ENCODE peak calls at places on chromosomes 5 and 9, in four cellular contexts. One of them, this sample, is unnamed. For H3K36me3, the result is how much of the 10 kb centered on the place peaks cover.

GRCh38 chr5:2207966-2208544 is 325.3 kb upstream of the IRX4 start:
- DNase-seq in IMR-90: no peak
- DNase-seq in heart left ventricle: peak
- DNase-seq in BJ: no peak
- DNase-seq in this sample: no peak

GRCh38 chr5:75337366-75338021 is 474 bp downstream of the HMGCR start:
- DNase-seq in IMR-90: no peak
- DNase-seq in heart left ventricle: peak
- DNase-seq in BJ: no peak
- DNase-seq in this sample: peak

GRCh38 chr9:118529210-118529609 is 825.0 kb downstream of the TLR4 start:
- DNase-seq in IMR-90: no peak
- DNase-seq in heart left ventricle: no peak
- DNase-seq in BJ: no peak
- DNase-seq in this sample: no peak

GRCh38 chr9:113675475-113675941 is 200.6 kb upstream of the ZNF618 start:
- DNase-seq in IMR-90: peak
- DNase-seq in heart left ventricle: peak
- DNase-seq in BJ: peak
- DNase-seq in this sample: no peak

GRCh38 chr9:37156781-37157356 is 36.5 kb downstream of the ZCCHC7 start:
- DNase-seq in IMR-90: peak
- DNase-seq in heart left ventricle: no peak
- DNase-seq in BJ: no peak
- DNase-seq in this sample: no peak

GRCh38 chr5:159873680-159874079 is 42.6 kb upstream of the ADRA1B start:
- DNase-seq in IMR-90: no peak
- DNase-seq in heart left ventricle: no peak
- DNase-seq in BJ: no peak
- DNase-seq in this sample: no peak

GRCh38 chr9:37602817-37603216 is 10.4 kb upstream of the TOMM5 start:
- DNase-seq in IMR-90: no peak
- DNase-seq in heart left ventricle: peak
- DNase-seq in BJ: no peak
- DNase-seq in this sample: no peak

GRCh38 chr5:23740029-23740428 is 232.6 kb downstream of the PRDM9 start:
- DNase-seq in IMR-90: no peak
- DNase-seq in heart left ventricle: no peak
- DNase-seq in BJ: no peak
- DNase-seq in this sample: no peak

GRCh38 chr5:19099195-19099594 is 888.8 kb downstream of the CDH18 start:
- DNase-seq in IMR-90: no peak
- DNase-seq in heart left ventricle: no peak
- DNase-seq in BJ: no peak
- DNase-seq in this sample: no peak

GRCh38 chr9:115220339-115221009 is 102.5 kb upstream of the TNC start:
- DNase-seq in IMR-90: peak
- DNase-seq in heart left ventricle: no peak
- DNase-seq in BJ: no peak
- DNase-seq in this sample: no peak

GRCh38 chr9:87518702-87519335 is 21.2 kb downstream of the DAPK1 start:
- DNase-seq in IMR-90: no peak
- DNase-seq in heart left ventricle: peak
- DNase-seq in BJ: no peak
- DNase-seq in this sample: no peak

GRCh38 chr9:93436218-93436617 is 15.3 kb upstream of the FAM120A start:
- DNase-seq in IMR-90: no peak
- DNase-seq in heart left ventricle: no peak
- DNase-seq in BJ: no peak
- DNase-seq in this sample: no peak

GRCh38 chr5:139849942-139850341 is 54.3 kb downstream of the PSD2 start:
- DNase-seq in IMR-90: no peak
- DNase-seq in heart left ventricle: no peak
- DNase-seq in BJ: no peak
- DNase-seq in this sample: no peak

GRCh38 chr5:146222002-146222401 is 18.6 kb downstream of the RBM27 start:
- DNase-seq in IMR-90: no peak
- DNase-seq in heart left ventricle: no peak
- DNase-seq in BJ: no peak
- DNase-seq in this sample: no peak

GRCh38 chr5:169299146-169299545 is 1.8 kb downstream of the SLIT3 start:
- DNase-seq in IMR-90: no peak
- DNase-seq in heart left ventricle: no peak
- DNase-seq in BJ: no peak
- DNase-seq in this sample: no peak

GRCh38 chr5:124871299-124871698 is 124.9 kb upstream of the ZNF608 start:
- DNase-seq in IMR-90: peak
- DNase-seq in heart left ventricle: no peak
- DNase-seq in BJ: no peak
- DNase-seq in this sample: no peak

GRCh38 chr5:38598296-38598993 is 42.0 kb upstream of the LIFR start:
- DNase-seq in IMR-90: no peak
- DNase-seq in heart left ventricle: no peak
- DNase-seq in BJ: no peak
- DNase-seq in this sample: no peak

GRCh38 chr5:32869216-32869615 is 158.1 kb downstream of the NPR3 start:
- DNase-seq in IMR-90: peak
- DNase-seq in heart left ventricle: no peak
- DNase-seq in BJ: no peak
- DNase-seq in this sample: no peak

GRCh38 chr5:140317859-140318258 is 15.0 kb upstream of the PFDN1 start:
- DNase-seq in IMR-90: peak
- DNase-seq in heart left ventricle: no peak
- DNase-seq in BJ: no peak
- DNase-seq in this sample: no peak

GRCh38 chr5:16411235-16411634 is 54.4 kb downstream of the ZNF622 start:
- DNase-seq in IMR-90: peak
- DNase-seq in heart left ventricle: no peak
- DNase-seq in BJ: no peak
- DNase-seq in this sample: no peak

GRCh38 chr9:123866497-123866896 is 63.4 kb downstream of the DENND1A start:
- DNase-seq in IMR-90: no peak
- DNase-seq in heart left ventricle: no peak
- DNase-seq in BJ: peak
- DNase-seq in this sample: no peak

GRCh38 chr5:150013931-150014330 is 13.4 kb downstream of the HMGXB3 start:
- DNase-seq in IMR-90: no peak
- DNase-seq in heart left ventricle: no peak
- DNase-seq in BJ: no peak
- DNase-seq in this sample: no peak
- H3K36me3 ChIP-seq in IMR-90: half or more
- H3K36me3 ChIP-seq in heart left ventricle: half or more
- H3K36me3 ChIP-seq in BJ: under half
- H3K36me3 ChIP-seq in this sample: half or more

DNA sequence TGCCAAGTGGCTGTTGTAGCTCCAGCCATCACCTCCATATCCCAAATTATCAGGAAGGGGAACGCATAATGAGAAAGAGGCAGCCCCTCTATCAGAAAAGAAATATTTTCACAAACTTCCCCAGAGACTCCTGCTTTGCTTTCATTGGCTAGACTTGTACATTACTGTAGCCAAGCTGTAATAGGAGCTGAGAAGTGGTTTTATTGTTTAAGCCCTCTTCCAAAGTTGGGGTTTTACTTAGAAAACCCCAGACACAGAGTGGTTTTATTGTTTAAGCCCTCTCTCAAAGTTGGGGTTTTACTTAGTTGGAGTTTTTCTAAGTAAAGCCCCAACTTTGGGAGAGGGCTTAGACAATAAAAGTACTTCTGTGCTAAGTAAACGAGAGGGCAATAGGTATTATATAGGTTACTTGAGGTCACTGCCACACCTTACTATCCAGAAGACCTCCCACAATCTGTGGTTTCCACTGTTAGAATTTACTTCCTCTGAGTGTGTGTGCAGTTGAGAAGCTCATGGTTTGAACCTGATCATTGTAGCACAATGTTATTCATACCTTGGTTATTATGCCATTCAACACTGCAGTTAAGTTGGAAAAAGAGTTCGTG is 215.7 kb upstream of the OTULINL start:
- DNase-seq in IMR-90: no peak
- DNase-seq in heart left ventricle: no peak
- DNase-seq in BJ: no peak
- DNase-seq in this sample: no peak
- H3K36me3 ChIP-seq in IMR-90: half or more
- H3K36me3 ChIP-seq in heart left ventricle: half or more
- H3K36me3 ChIP-seq in BJ: under half
- H3K36me3 ChIP-seq in this sample: under half

GRCh38 chr9:111533099-111533785 is 8.3 kb downstream of the ZNF483 start:
- DNase-seq in IMR-90: peak
- DNase-seq in heart left ventricle: no peak
- DNase-seq in BJ: no peak
- DNase-seq in this sample: no peak
- H3K36me3 ChIP-seq in IMR-90: under half
- H3K36me3 ChIP-seq in heart left ventricle: half or more
- H3K36me3 ChIP-seq in BJ: under half
- H3K36me3 ChIP-seq in this sample: under half

GRCh38 chr5:79621056-79621455 is 8.8 kb downstream of the TENT2 start:
- DNase-seq in IMR-90: peak
- DNase-seq in heart left ventricle: no peak
- DNase-seq in BJ: no peak
- DNase-seq in this sample: no peak
- H3K36me3 ChIP-seq in IMR-90: under half
- H3K36me3 ChIP-seq in heart left ventricle: half or more
- H3K36me3 ChIP-seq in BJ: under half
- H3K36me3 ChIP-seq in this sample: under half

GRCh38 chr9:95927288-95928004 is 52.0 kb downstream of the ERCC6L2 start:
- DNase-seq in IMR-90: no peak
- DNase-seq in heart left ventricle: no peak
- DNase-seq in BJ: no peak
- DNase-seq in this sample: no peak

GRCh38 chr9:95935861-95936578 is 60.5 kb downstream of the ERCC6L2 start:
- DNase-seq in IMR-90: no peak
- DNase-seq in heart left ventricle: no peak
- DNase-seq in BJ: no peak
- DNase-seq in this sample: no peak

GRCh38 chr9:95924955-95925354 is 49.5 kb downstream of the ERCC6L2 start:
- DNase-seq in IMR-90: no peak
- DNase-seq in heart left ventricle: no peak
- DNase-seq in BJ: no peak
- DNase-seq in this sample: no peak

DNA sequence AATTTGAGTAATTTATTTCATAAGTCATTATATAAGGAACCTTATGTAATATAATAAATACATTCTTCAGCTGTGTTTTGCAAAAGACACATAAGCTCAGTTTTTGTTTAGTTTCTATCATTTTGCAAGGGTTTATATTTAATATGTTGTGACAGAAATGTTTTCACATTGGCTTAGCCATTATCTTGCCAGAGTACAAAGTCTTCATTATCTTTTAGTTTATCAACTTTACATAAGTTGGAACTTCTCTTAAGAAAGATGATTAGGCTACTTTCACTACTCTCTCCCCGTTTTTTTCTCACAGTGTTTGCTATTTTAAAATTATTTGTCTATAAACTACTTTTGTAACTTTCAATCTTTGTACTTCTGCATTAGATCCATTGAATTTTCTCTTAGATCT is 54.8 kb downstream of the ERCC6L2 start:
- DNase-seq in IMR-90: no peak
- DNase-seq in heart left ventricle: no peak
- DNase-seq in BJ: no peak
- DNase-seq in this sample: no peak
- H3K36me3 ChIP-seq in IMR-90: under half
- H3K36me3 ChIP-seq in heart left ventricle: half or more
- H3K36me3 ChIP-seq in BJ: under half
- H3K36me3 ChIP-seq in this sample: under half

DNA sequence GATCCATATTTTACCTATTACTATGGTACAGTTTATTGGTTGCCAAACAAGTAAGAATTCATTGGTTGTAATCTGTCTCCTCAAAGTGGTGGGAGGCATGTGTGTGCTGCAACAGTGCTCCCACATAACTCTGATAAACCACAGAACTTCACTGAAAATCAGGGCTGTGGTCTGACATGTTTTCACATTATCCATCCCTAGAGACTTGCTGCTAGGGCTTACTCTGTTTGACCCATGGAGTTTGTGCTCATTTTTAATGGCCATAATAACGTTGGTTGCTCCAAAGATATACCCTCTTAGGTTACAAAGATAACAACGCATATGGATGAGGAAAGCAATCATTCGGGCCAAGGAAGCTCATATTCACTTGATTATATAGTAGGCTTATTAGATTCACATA is 37.0 kb downstream of the HACD4 start:
- DNase-seq in IMR-90: no peak
- DNase-seq in heart left ventricle: no peak
- DNase-seq in BJ: no peak
- DNase-seq in this sample: no peak
- H3K36me3 ChIP-seq in IMR-90: under half
- H3K36me3 ChIP-seq in heart left ventricle: half or more
- H3K36me3 ChIP-seq in BJ: under half
- H3K36me3 ChIP-seq in this sample: under half

DNA sequence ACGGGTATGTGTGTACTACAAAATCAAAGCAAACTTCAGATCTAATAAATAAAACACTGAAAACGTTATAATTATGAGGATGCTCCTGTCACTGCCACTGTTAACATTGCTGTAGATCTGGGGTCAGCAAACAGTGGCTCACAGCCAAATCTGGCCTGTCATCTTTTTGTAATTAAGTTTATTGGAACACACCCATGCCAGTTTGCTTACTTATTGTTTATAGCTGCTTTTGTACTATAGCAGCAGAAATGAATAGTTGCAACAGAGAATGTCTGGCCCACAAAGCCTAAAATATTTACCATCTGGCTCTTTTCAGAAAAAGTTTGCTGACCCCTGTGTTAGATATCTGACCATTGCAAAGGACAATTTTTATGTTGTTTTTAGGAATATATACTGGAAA is 32.1 kb downstream of the PRRC1 start:
- DNase-seq in IMR-90: no peak
- DNase-seq in heart left ventricle: no peak
- DNase-seq in BJ: peak
- DNase-seq in this sample: no peak
- H3K36me3 ChIP-seq in IMR-90: under half
- H3K36me3 ChIP-seq in heart left ventricle: half or more
- H3K36me3 ChIP-seq in BJ: under half
- H3K36me3 ChIP-seq in this sample: under half

GRCh38 chr5:72226950-72227349 is 93.1 kb downstream of the MRPS27 start:
- DNase-seq in IMR-90: no peak
- DNase-seq in heart left ventricle: peak
- DNase-seq in BJ: no peak
- DNase-seq in this sample: no peak
- H3K36me3 ChIP-seq in IMR-90: under half
- H3K36me3 ChIP-seq in heart left ventricle: half or more
- H3K36me3 ChIP-seq in BJ: under half
- H3K36me3 ChIP-seq in this sample: under half

GRCh38 chr9:35717132-35717870 is 14.7 kb downstream of the TLN1 start:
- DNase-seq in IMR-90: no peak
- DNase-seq in heart left ventricle: no peak
- DNase-seq in BJ: no peak
- DNase-seq in this sample: no peak
- H3K36me3 ChIP-seq in IMR-90: half or more
- H3K36me3 ChIP-seq in heart left ventricle: half or more
- H3K36me3 ChIP-seq in BJ: half or more
- H3K36me3 ChIP-seq in this sample: half or more

DNA sequence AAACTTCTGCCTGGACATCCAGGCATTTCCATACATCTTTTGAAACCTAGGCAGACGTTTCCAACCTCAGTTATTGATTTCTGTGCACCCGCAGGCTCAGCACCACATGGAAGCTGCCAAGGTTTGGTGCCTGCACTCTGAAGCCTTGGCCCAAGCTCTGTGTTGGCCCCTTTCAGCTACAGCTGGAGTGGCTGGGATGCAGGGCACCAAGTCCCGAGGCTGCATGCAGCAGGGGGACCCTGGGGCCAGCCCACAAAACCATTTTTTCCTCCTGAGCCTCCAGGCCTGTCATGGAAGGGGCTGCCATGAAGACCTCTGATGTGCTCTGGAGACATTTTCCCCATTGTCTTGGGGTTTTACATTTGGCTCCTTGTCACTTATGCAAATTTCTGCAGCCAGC is 49.9 kb downstream of the NFX1 start:
- DNase-seq in IMR-90: no peak
- DNase-seq in heart left ventricle: no peak
- DNase-seq in BJ: no peak
- DNase-seq in this sample: no peak
- H3K36me3 ChIP-seq in IMR-90: under half
- H3K36me3 ChIP-seq in heart left ventricle: half or more
- H3K36me3 ChIP-seq in BJ: under half
- H3K36me3 ChIP-seq in this sample: half or more